ENCODE peak calls at places on chromosome 16, in ten cellular contexts. E is stomach, F is ovary, O is A549, S is GM12878, X is K562, K is sigmoid colon, J is SK-N-SH, G is H1, T is upper lobe of left lung. U is an unnamed sample.

GRCh38 chr16:5838071-5838470 is 740.5 kb upstream of the EEF2KMT start:
- DNase-seq in E (no peak), F (no peak), O (no peak), S (no peak), X (no peak), K (no peak), J (no peak), G (no peak), T (no peak), U (no peak)

GRCh38 chr16:10256855-10257641 is 74.8 kb upstream of the GRIN2A start:
- DNase-seq in E (peak), F (no peak), O (peak), S (peak), X (peak), K (no peak), J (peak), G (peak), T (peak), U (no peak)

GRCh38 chr16:50821586-50821985 is 79.7 kb downstream of the CYLD start:
- DNase-seq in E (no peak), F (no peak), O (no peak), S (no peak), X (peak), K (no peak), J (no peak), G (no peak), T (no peak), U (no peak)

GRCh38 chr16:52383640-52384292 is 163.2 kb downstream of the TOX3 start:
- DNase-seq in E (no peak), F (no peak), O (no peak), S (no peak), X (no peak), K (no peak), J (no peak), G (no peak), T (no peak), U (no peak)

GRCh38 chr16:35198223-35199199 is 1739.1 kb downstream of the TP53TG3F start:
- DNase-seq in E (no peak), F (no peak), O (no peak), S (no peak), X (no peak), K (no peak), J (no peak), G (no peak), T (peak), U (no peak)

GRCh38 chr16:84950906-84951305 is 60.4 kb downstream of the ZDHHC7 start:
- DNase-seq in E (no peak), F (no peak), O (peak), S (no peak), X (peak), K (no peak), J (peak), G (no peak), T (no peak), U (no peak)

GRCh38 chr16:22194707-22195444 is 11.2 kb upstream of the EEF2K start:
- DNase-seq in E (no peak), F (no peak), O (no peak), S (peak), X (no peak), K (no peak), J (no peak), G (no peak), T (no peak), U (no peak)

GRCh38 chr16:84555418-84556196 is 51.1 kb upstream of the MEAK7 start:
- DNase-seq in E (no peak), F (no peak), O (no peak), S (no peak), X (no peak), K (no peak), J (no peak), G (no peak), T (no peak), U (no peak)

GRCh38 chr16:72256398-72257048 is 84.6 kb upstream of the PMFBP1 start:
- DNase-seq in E (no peak), F (no peak), O (no peak), S (no peak), X (no peak), K (peak), J (no peak), G (no peak), T (no peak), U (no peak)

GRCh38 chr16:54318941-54319340 is 32.4 kb upstream of the IRX3 start:
- DNase-seq in E (no peak), F (no peak), O (no peak), S (no peak), X (no peak), K (peak), J (no peak), G (no peak), T (no peak), U (no peak)

GRCh38 chr16:90048347-90048722 is 28.8 kb downstream of the PRDM7 start:
- DNase-seq in E (no peak), F (no peak), O (no peak), S (no peak), X (no peak), K (no peak), J (no peak), G (no peak), T (no peak), U (no peak)

GRCh38 chr16:27465483-27465879 is 63.5 kb downstream of the IL21R start:
- DNase-seq in E (no peak), F (no peak), O (no peak), S (no peak), X (no peak), K (no peak), J (no peak), G (no peak), T (no peak), U (no peak)

GRCh38 chr16:56684256-56684925 is 2.1 kb downstream of the MT1X start:
- DNase-seq in E (no peak), F (no peak), O (no peak), S (no peak), X (no peak), K (peak), J (no peak), G (no peak), T (no peak), U (no peak)

GRCh38 chr16:56558024-56558747 is 6.7 kb upstream of the MT4 start:
- DNase-seq in E (no peak), F (peak), O (peak), S (no peak), X (no peak), K (no peak), J (peak), G (no peak), T (no peak), U (no peak)

GRCh38 chr16:57723170-57723569 is 12.4 kb upstream of the KATNB1 start:
- DNase-seq in E (no peak), F (no peak), O (no peak), S (no peak), X (peak), K (no peak), J (no peak), G (no peak), T (no peak), U (no peak)

GRCh38 chr16:72658888-72659717 is 388.8 kb downstream of the ZFHX3 start:
- DNase-seq in E (no peak), F (no peak), O (no peak), S (no peak), X (no peak), K (no peak), J (no peak), G (no peak), T (no peak), U (no peak)

GRCh38 chr16:14289692-14290340 is 218.7 kb downstream of the MRTFB start:
- DNase-seq in E (peak), F (no peak), O (peak), S (no peak), X (peak), K (no peak), J (peak), G (no peak), T (no peak), U (no peak)

GRCh38 chr16:35141303-35141702 is 1681.9 kb downstream of the TP53TG3F start:
- DNase-seq in E (no peak), F (no peak), O (no peak), S (no peak), X (no peak), K (no peak), J (no peak), G (no peak), T (no peak), U (no peak)

GRCh38 chr16:68236804-68237242 is 896 bp upstream of the ESRP2 start:
- DNase-seq in E (no peak), F (no peak), O (no peak), S (no peak), X (no peak), K (peak), J (no peak), G (no peak), T (peak), U (no peak)

GRCh38 chr16:85393674-85394510 is 219.2 kb upstream of the GSE1 start:
- DNase-seq in E (peak), F (peak), O (peak), S (no peak), X (peak), K (peak), J (peak), G (no peak), T (peak), U (peak)

GRCh38 chr16:23416816-23417215 is 36.2 kb downstream of the COG7 start:
- DNase-seq in E (no peak), F (no peak), O (no peak), S (no peak), X (no peak), K (no peak), J (peak), G (no peak), T (no peak), U (no peak)

GRCh38 chr16:11824362-11824761 is 27.0 kb downstream of the RSL1D1 start:
- DNase-seq in E (peak), F (no peak), O (no peak), S (no peak), X (no peak), K (peak), J (no peak), G (no peak), T (no peak), U (no peak)

GRCh38 chr16:80680046-80680445 is 124.4 kb downstream of the CDYL2 start:
- DNase-seq in E (no peak), F (no peak), O (no peak), S (no peak), X (no peak), K (no peak), J (no peak), G (no peak), T (no peak), U (no peak)

GRCh38 chr16:17017442-17017841 is 453.3 kb downstream of the XYLT1 start:
- DNase-seq in E (no peak), F (no peak), O (no peak), S (no peak), X (no peak), K (no peak), J (no peak), G (no peak), T (no peak), U (no peak)

GRCh38 chr16:64440421-64440831 is 681.4 kb downstream of the CDH11 start:
- DNase-seq in E (no peak), F (no peak), O (no peak), S (no peak), X (no peak), K (no peak), J (no peak), G (no peak), T (no peak), U (no peak)
- TF ChIP-seq EP300 in E (no peak), F (no peak), O (no peak), S (no peak), X (no peak), K (no peak), J (peak), G (no peak), T (peak), U (no peak)

GRCh38 chr16:25501530-25502255 is 190.1 kb upstream of the HS3ST4 start:
- DNase-seq in E (no peak), F (no peak), O (no peak), S (no peak), X (no peak), K (no peak), J (no peak), G (no peak), T (no peak), U (no peak)
- TF ChIP-seq EP300 in E (no peak), F (no peak), O (no peak), S (no peak), X (no peak), K (no peak), J (no peak), G (no peak), T (no peak), U (no peak)

GRCh38 chr16:31382485-31383161 is 10.5 kb upstream of the ITGAD start:
- DNase-seq in E (peak), F (no peak), O (peak), S (no peak), X (peak), K (no peak), J (peak), G (peak), T (peak), U (no peak)
- TF ChIP-seq EP300 in E (no peak), F (no peak), O (no peak), S (no peak), X (no peak), K (no peak), J (no peak), G (no peak), T (no peak), U (no peak)

GRCh38 chr16:67100569-67101300 is 9.0 kb upstream of the PHAF1 start:
- DNase-seq in E (no peak), F (no peak), O (peak), S (no peak), X (no peak), K (no peak), J (peak), G (no peak), T (no peak), U (no peak)
- TF ChIP-seq EP300 in E (no peak), F (no peak), O (no peak), S (no peak), X (no peak), K (no peak), J (no peak), G (no peak), T (no peak), U (no peak)

GRCh38 chr16:87212026-87212425 is 105.2 kb downstream of the C16orf95 start:
- DNase-seq in E (no peak), F (no peak), O (no peak), S (no peak), X (no peak), K (no peak), J (no peak), G (no peak), T (no peak), U (no peak)
- TF ChIP-seq EP300 in E (no peak), F (no peak), O (no peak), S (no peak), X (no peak), K (no peak), J (no peak), G (no peak), T (no peak), U (no peak)